ENCODE peak calls at places on chromosomes 5 and 9, in six cellular contexts. One of them, this sample, is unnamed.

GRCh38 chr5:19564036-19564435 is 424.0 kb downstream of the CDH18 start:
- DNase-seq in astrocyte of the spinal cord: peak; percentile 9
- DNase-seq in activated B cell treated with CpG ODN at 0.5 μM for 24 hours: no peak
- DNase-seq in body of pancreas: no peak
- DNase-seq in uterus: no peak
- DNase-seq in GM13977: no peak
- DNase-seq in this sample: no peak

GRCh38 chr9:72721086-72721485 is 199.7 kb downstream of the TMC1 start:
- DNase-seq in body of pancreas: no peak
- DNase-seq in uterus: no peak
- DNase-seq in astrocyte of the spinal cord: no peak
- DNase-seq in GM13977: no peak
- DNase-seq in activated B cell treated with CpG ODN at 0.5 μM for 24 hours: no peak
- DNase-seq in this sample: no peak

GRCh38 chr5:77641397-77641943 is 3.0 kb upstream of the OTP start:
- DNase-seq in uterus: no peak
- DNase-seq in body of pancreas: no peak
- DNase-seq in activated B cell treated with CpG ODN at 0.5 μM for 24 hours: no peak
- DNase-seq in GM13977: no peak
- DNase-seq in astrocyte of the spinal cord: no peak
- DNase-seq in this sample: no peak

GRCh38 chr9:2015581-2016410 is 649 bp downstream of the SMARCA2 start:
- DNase-seq in GM13977: peak; percentile 35
- DNase-seq in activated B cell treated with CpG ODN at 0.5 μM for 24 hours: peak; percentile 58
- DNase-seq in body of pancreas: peak; percentile 61
- DNase-seq in astrocyte of the spinal cord: peak; percentile 49
- DNase-seq in uterus: peak; percentile 48
- DNase-seq in this sample: peak; percentile 67

GRCh38 chr9:19231126-19232035 is 888 bp downstream of the DENND4C start:
- DNase-seq in activated B cell treated with CpG ODN at 0.5 μM for 24 hours: no peak
- DNase-seq in body of pancreas: no peak
- DNase-seq in astrocyte of the spinal cord: peak; percentile 15
- DNase-seq in GM13977: peak; percentile 38
- DNase-seq in uterus: peak; percentile 42
- DNase-seq in this sample: no peak

GRCh38 chr9:35728041-35728971 is 3.7 kb downstream of the TLN1 start:
- DNase-seq in astrocyte of the spinal cord: peak; percentile 87
- DNase-seq in activated B cell treated with CpG ODN at 0.5 μM for 24 hours: no peak
- DNase-seq in GM13977: peak; percentile 74
- DNase-seq in body of pancreas: peak; percentile 68
- DNase-seq in uterus: peak; percentile 92
- DNase-seq in this sample: peak; percentile 96

GRCh38 chr5:29524197-29524596 is 1669.3 kb upstream of the CDH6 start:
- DNase-seq in uterus: no peak
- DNase-seq in GM13977: no peak
- DNase-seq in astrocyte of the spinal cord: no peak
- DNase-seq in body of pancreas: no peak
- DNase-seq in activated B cell treated with CpG ODN at 0.5 μM for 24 hours: no peak
- DNase-seq in this sample: no peak

GRCh38 chr5:138543730-138544104 is 681 bp upstream of the ETF1 start:
- DNase-seq in activated B cell treated with CpG ODN at 0.5 μM for 24 hours: no peak
- DNase-seq in body of pancreas: no peak
- DNase-seq in GM13977: peak; percentile 62
- DNase-seq in astrocyte of the spinal cord: no peak
- DNase-seq in uterus: no peak
- DNase-seq in this sample: no peak

GRCh38 chr5:61055434-61056006 is 106.7 kb downstream of the SMIM15 start:
- DNase-seq in body of pancreas: peak; percentile 12
- DNase-seq in activated B cell treated with CpG ODN at 0.5 μM for 24 hours: no peak
- DNase-seq in astrocyte of the spinal cord: peak; percentile 70
- DNase-seq in GM13977: peak; percentile 9
- DNase-seq in uterus: no peak
- DNase-seq in this sample: peak; percentile 67

GRCh38 chr9:121699271-121700164 is 48.1 kb downstream of the DAB2IP start:
- DNase-seq in uterus: peak; percentile 67
- DNase-seq in body of pancreas: peak; percentile 59
- DNase-seq in astrocyte of the spinal cord: peak; percentile 52
- DNase-seq in activated B cell treated with CpG ODN at 0.5 μM for 24 hours: peak; percentile 48
- DNase-seq in GM13977: peak; percentile 75
- DNase-seq in this sample: peak; percentile 77

GRCh38 chr5:25436452-25436851 is 791.7 kb upstream of the CDH10 start:
- DNase-seq in GM13977: no peak
- DNase-seq in uterus: no peak
- DNase-seq in body of pancreas: no peak
- DNase-seq in activated B cell treated with CpG ODN at 0.5 μM for 24 hours: no peak
- DNase-seq in astrocyte of the spinal cord: no peak
- DNase-seq in this sample: no peak

GRCh38 chr5:94618029-94618492 is 343 bp downstream of the KIAA0825 start:
- DNase-seq in uterus: peak; percentile 34
- DNase-seq in GM13977: peak; percentile 17
- DNase-seq in astrocyte of the spinal cord: peak; percentile 69
- DNase-seq in body of pancreas: peak; percentile 83
- DNase-seq in activated B cell treated with CpG ODN at 0.5 μM for 24 hours: no peak
- DNase-seq in this sample: peak; percentile 52

GRCh38 chr9:137412431-137412830 is 10.5 kb downstream of the EXD3 start:
- DNase-seq in activated B cell treated with CpG ODN at 0.5 μM for 24 hours: no peak
- DNase-seq in body of pancreas: no peak
- DNase-seq in uterus: no peak
- DNase-seq in astrocyte of the spinal cord: no peak
- DNase-seq in GM13977: no peak
- DNase-seq in this sample: no peak

GRCh38 chr5:539469-540214 is 15.4 kb upstream of the SLC9A3 start:
- DNase-seq in body of pancreas: no peak
- DNase-seq in astrocyte of the spinal cord: no peak
- DNase-seq in activated B cell treated with CpG ODN at 0.5 μM for 24 hours: no peak
- DNase-seq in uterus: no peak
- DNase-seq in GM13977: no peak
- DNase-seq in this sample: no peak

GRCh38 chr5:15021286-15022046 is 149.9 kb upstream of the ANKH start:
- DNase-seq in GM13977: no peak
- DNase-seq in astrocyte of the spinal cord: peak; percentile 75
- DNase-seq in activated B cell treated with CpG ODN at 0.5 μM for 24 hours: no peak
- DNase-seq in uterus: no peak
- DNase-seq in body of pancreas: no peak
- DNase-seq in this sample: peak; percentile 23

GRCh38 chr9:112774006-112774996 is 23.7 kb downstream of the SNX30 start:
- DNase-seq in activated B cell treated with CpG ODN at 0.5 μM for 24 hours: no peak
- DNase-seq in astrocyte of the spinal cord: no peak
- DNase-seq in body of pancreas: no peak
- DNase-seq in uterus: no peak
- DNase-seq in GM13977: no peak
- DNase-seq in this sample: no peak

GRCh38 chr9:82949203-82949602 is 113.7 kb downstream of the RASEF start:
- DNase-seq in GM13977: no peak
- DNase-seq in body of pancreas: no peak
- DNase-seq in astrocyte of the spinal cord: no peak
- DNase-seq in uterus: no peak
- DNase-seq in activated B cell treated with CpG ODN at 0.5 μM for 24 hours: no peak
- DNase-seq in this sample: no peak

GRCh38 chr9:114084282-114085073 is 6.4 kb upstream of the AMBP start:
- DNase-seq in body of pancreas: no peak
- DNase-seq in activated B cell treated with CpG ODN at 0.5 μM for 24 hours: no peak
- DNase-seq in astrocyte of the spinal cord: no peak
- DNase-seq in uterus: no peak
- DNase-seq in GM13977: no peak
- DNase-seq in this sample: no peak

GRCh38 chr9:1869843-1870242 is 145.3 kb upstream of the SMARCA2 start:
- DNase-seq in uterus: no peak
- DNase-seq in GM13977: peak; percentile 27
- DNase-seq in body of pancreas: peak; percentile 10
- DNase-seq in astrocyte of the spinal cord: no peak
- DNase-seq in activated B cell treated with CpG ODN at 0.5 μM for 24 hours: no peak
- DNase-seq in this sample: peak; percentile 2

GRCh38 chr5:57442080-57442839 is 40.4 kb downstream of the ACTBL2 start:
- DNase-seq in body of pancreas: no peak
- DNase-seq in activated B cell treated with CpG ODN at 0.5 μM for 24 hours: no peak
- DNase-seq in astrocyte of the spinal cord: peak; percentile 97
- DNase-seq in GM13977: peak; percentile 24
- DNase-seq in uterus: no peak
- DNase-seq in this sample: peak; percentile 95

GRCh38 chr5:5598547-5599113 is 176.2 kb downstream of the ICE1 start:
- DNase-seq in activated B cell treated with CpG ODN at 0.5 μM for 24 hours: no peak
- DNase-seq in uterus: no peak
- DNase-seq in astrocyte of the spinal cord: no peak
- DNase-seq in body of pancreas: no peak
- DNase-seq in GM13977: no peak
- DNase-seq in this sample: no peak

GRCh38 chr5:160245506-160246100 is 16.3 kb downstream of the FABP6 start:
- DNase-seq in uterus: no peak
- DNase-seq in GM13977: no peak
- DNase-seq in astrocyte of the spinal cord: no peak
- DNase-seq in body of pancreas: no peak
- DNase-seq in activated B cell treated with CpG ODN at 0.5 μM for 24 hours: no peak
- DNase-seq in this sample: no peak

DNA sequence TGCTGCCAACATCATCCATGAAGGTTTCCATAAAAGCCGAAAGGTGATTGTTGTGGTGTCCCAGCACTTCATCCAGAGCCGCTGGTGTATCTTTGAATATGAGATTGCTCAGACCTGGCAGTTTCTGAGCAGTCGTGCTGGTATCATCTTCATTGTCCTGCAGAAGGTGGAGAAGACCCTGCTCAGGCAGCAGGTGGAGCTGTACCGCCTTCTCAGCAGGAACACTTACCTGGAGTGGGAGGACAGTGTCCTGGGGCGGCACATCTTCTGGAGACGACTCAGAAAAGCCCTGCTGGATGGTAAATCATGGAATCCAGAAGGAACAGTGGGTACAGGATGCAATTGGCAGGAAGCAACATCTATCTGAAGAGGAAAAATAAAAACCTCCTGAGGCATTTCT is 10.1 kb downstream of the TLR4 start:
- DNase-seq in GM13977: no peak
- DNase-seq in activated B cell treated with CpG ODN at 0.5 μM for 24 hours: no peak
- DNase-seq in uterus: no peak
- DNase-seq in astrocyte of the spinal cord: no peak
- DNase-seq in body of pancreas: no peak
- DNase-seq in this sample: no peak
- TF ChIP-seq CTCF in GM13977: no peak
- TF ChIP-seq CTCF in activated B cell treated with CpG ODN at 0.5 μM for 24 hours: no peak
- TF ChIP-seq CTCF in uterus: no peak
- TF ChIP-seq CTCF in astrocyte of the spinal cord: no peak
- TF ChIP-seq CTCF in body of pancreas: no peak
- TF ChIP-seq CTCF in this sample: no peak

GRCh38 chr9:17776735-17777134 is 197.9 kb downstream of the SH3GL2 start:
- DNase-seq in body of pancreas: no peak
- DNase-seq in activated B cell treated with CpG ODN at 0.5 μM for 24 hours: no peak
- DNase-seq in uterus: peak; percentile 18
- DNase-seq in astrocyte of the spinal cord: no peak
- DNase-seq in GM13977: no peak
- DNase-seq in this sample: no peak

GRCh38 chr9:17782750-17783149 is 203.9 kb downstream of the SH3GL2 start:
- DNase-seq in body of pancreas: no peak
- DNase-seq in uterus: no peak
- DNase-seq in activated B cell treated with CpG ODN at 0.5 μM for 24 hours: no peak
- DNase-seq in GM13977: no peak
- DNase-seq in astrocyte of the spinal cord: no peak
- DNase-seq in this sample: no peak

GRCh38 chr9:17775646-17776045 is 196.8 kb downstream of the SH3GL2 start:
- DNase-seq in GM13977: no peak
- DNase-seq in uterus: no peak
- DNase-seq in body of pancreas: no peak
- DNase-seq in astrocyte of the spinal cord: no peak
- DNase-seq in activated B cell treated with CpG ODN at 0.5 μM for 24 hours: no peak
- DNase-seq in this sample: no peak

GRCh38 chr9:17772223-17772622 is 193.4 kb downstream of the SH3GL2 start:
- DNase-seq in GM13977: no peak
- DNase-seq in body of pancreas: no peak
- DNase-seq in astrocyte of the spinal cord: no peak
- DNase-seq in uterus: no peak
- DNase-seq in activated B cell treated with CpG ODN at 0.5 μM for 24 hours: no peak
- DNase-seq in this sample: no peak

GRCh38 chr9:17777465-17777864 is 198.6 kb downstream of the SH3GL2 start:
- DNase-seq in activated B cell treated with CpG ODN at 0.5 μM for 24 hours: no peak
- DNase-seq in GM13977: no peak
- DNase-seq in uterus: no peak
- DNase-seq in body of pancreas: no peak
- DNase-seq in astrocyte of the spinal cord: no peak
- DNase-seq in this sample: no peak
- TF ChIP-seq CTCF in activated B cell treated with CpG ODN at 0.5 μM for 24 hours: no peak
- TF ChIP-seq CTCF in GM13977: no peak
- TF ChIP-seq CTCF in uterus: no peak
- TF ChIP-seq CTCF in body of pancreas: no peak
- TF ChIP-seq CTCF in astrocyte of the spinal cord: no peak
- TF ChIP-seq CTCF in this sample: no peak

GRCh38 chr9:37311938-37312730 is 110.4 kb upstream of the GRHPR start:
- DNase-seq in uterus: no peak
- DNase-seq in body of pancreas: no peak
- DNase-seq in astrocyte of the spinal cord: peak; percentile 69
- DNase-seq in activated B cell treated with CpG ODN at 0.5 μM for 24 hours: no peak
- DNase-seq in GM13977: no peak
- DNase-seq in this sample: peak; percentile 6

DNA sequence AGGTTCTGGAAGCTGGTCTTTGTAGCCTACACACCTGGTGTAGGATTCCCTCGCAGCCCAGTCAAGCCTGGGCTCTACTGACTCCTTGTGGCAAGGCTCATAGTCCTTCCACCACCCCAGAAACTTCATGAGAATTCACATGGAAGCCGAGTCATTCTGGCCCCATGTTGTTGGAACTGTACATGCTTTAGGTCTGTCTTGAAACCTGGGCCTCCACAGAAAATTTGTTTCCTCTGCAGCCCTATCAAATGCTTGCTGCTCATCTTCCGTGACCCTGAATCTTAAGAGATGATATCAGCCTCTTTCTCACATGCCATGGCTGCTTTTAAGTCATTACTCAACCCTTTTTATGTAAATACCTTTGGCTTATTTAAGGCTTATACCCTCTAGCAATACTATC is 113.4 kb upstream of the GRHPR start:
- DNase-seq in activated B cell treated with CpG ODN at 0.5 μM for 24 hours: no peak
- DNase-seq in astrocyte of the spinal cord: no peak
- DNase-seq in body of pancreas: no peak
- DNase-seq in uterus: no peak
- DNase-seq in GM13977: peak; percentile 46
- DNase-seq in this sample: peak; percentile 24
- TF ChIP-seq CTCF in activated B cell treated with CpG ODN at 0.5 μM for 24 hours: no peak
- TF ChIP-seq CTCF in astrocyte of the spinal cord: peak; percentile 38
- TF ChIP-seq CTCF in body of pancreas: peak; percentile 15
- TF ChIP-seq CTCF in uterus: no peak
- TF ChIP-seq CTCF in GM13977: peak; percentile 59
- TF ChIP-seq CTCF in this sample: peak; percentile 39

DNA sequence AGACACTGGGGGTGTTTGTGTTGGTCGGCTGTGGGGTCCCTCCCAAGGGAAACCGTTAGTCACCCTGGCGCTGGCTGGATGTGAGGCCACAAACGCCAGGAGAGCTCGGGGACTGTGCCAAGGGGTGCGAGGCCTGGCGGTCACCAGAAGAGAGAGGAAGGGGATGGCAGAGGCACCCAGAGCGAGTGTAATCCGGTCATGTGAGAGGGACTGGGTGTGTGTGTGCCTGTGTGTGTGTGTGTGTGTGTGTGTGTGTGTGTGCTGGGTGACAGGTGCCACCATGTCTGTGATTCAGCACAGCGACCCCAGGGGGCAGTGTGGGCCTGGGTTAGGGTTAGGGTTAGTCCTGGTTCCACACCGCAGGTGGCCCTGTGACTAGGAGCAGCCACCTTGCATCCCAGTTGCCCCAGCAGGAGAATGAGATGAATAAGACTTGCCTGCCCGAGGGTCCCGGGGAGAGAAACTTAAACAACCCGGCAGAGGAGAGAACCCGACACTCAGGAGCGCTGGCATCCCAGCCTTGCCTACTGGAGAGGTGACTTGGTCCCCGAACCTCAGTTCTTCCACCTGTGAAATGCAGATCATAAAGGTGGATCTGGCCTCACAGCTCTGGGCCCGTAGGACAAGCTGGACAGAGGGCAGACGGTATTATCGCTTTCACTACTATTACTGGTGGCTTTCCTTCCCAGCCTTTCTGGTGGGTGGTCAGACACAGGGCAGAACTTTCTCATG is 1.4 kb upstream of the ADAMTSL2 start:
- DNase-seq in activated B cell treated with CpG ODN at 0.5 μM for 24 hours: peak; percentile 49
- DNase-seq in astrocyte of the spinal cord: peak; percentile 17
- DNase-seq in body of pancreas: peak; percentile 68
- DNase-seq in GM13977: peak; percentile 82
- DNase-seq in uterus: peak; percentile 57
- DNase-seq in this sample: peak; percentile 58
- TF ChIP-seq CTCF in activated B cell treated with CpG ODN at 0.5 μM for 24 hours: no peak
- TF ChIP-seq CTCF in astrocyte of the spinal cord: peak; percentile 50
- TF ChIP-seq CTCF in body of pancreas: peak; percentile 55
- TF ChIP-seq CTCF in GM13977: peak; percentile 77
- TF ChIP-seq CTCF in uterus: peak; percentile 64
- TF ChIP-seq CTCF in this sample: peak; percentile 42

This sample was measured in foreskin fibroblast.